ENCODE peak calls at places on chromosomes 13 and 19, in nine cellular contexts. B is A549, L is sigmoid colon, F is esophagus muscularis mucosa, H is transverse colon, P is H1, C is upper lobe of left lung, V is ovary, T is stomach. M is an unnamed sample.

GRCh38 chr19:49151339-49152217 is 3.6 kb downstream of the HRC start:
- DNase-seq in H (peak), B (peak), P (peak), F (no peak), V (peak), T (peak), L (peak), C (peak), M (no peak)

GRCh38 chr13:21232196-21232595 is 55.7 kb downstream of the MRPL57 start:
- DNase-seq in V (peak), T (no peak), C (no peak), L (peak), B (no peak), H (no peak), F (peak), P (no peak), M (peak)

GRCh38 chr13:36552334-36552733 is 120.0 kb downstream of the CCNA1 start:
- DNase-seq in C (no peak), F (no peak), V (no peak), T (no peak), P (no peak), L (no peak), B (no peak), H (no peak), M (no peak)

GRCh38 chr13:111269508-111269907 is 50.9 kb upstream of the TEX29 start:
- DNase-seq in H (no peak), C (peak), V (no peak), F (no peak), B (no peak), T (no peak), L (no peak), P (no peak), M (no peak)

GRCh38 chr19:31943305-31943704 is 402.1 kb upstream of the ZNF507 start:
- DNase-seq in C (no peak), H (no peak), V (no peak), B (no peak), F (peak), L (no peak), P (no peak), T (no peak), M (no peak)

GRCh38 chr13:94400874-94401273 is 78.6 kb downstream of the DCT start:
- DNase-seq in P (no peak), L (no peak), C (no peak), H (no peak), V (no peak), T (no peak), B (no peak), F (no peak), M (no peak)

GRCh38 chr19:33370783-33371182 is 2.7 kb upstream of the CEBPG start:
- DNase-seq in F (no peak), T (no peak), P (no peak), C (no peak), L (no peak), V (no peak), H (no peak), B (no peak), M (no peak)

GRCh38 chr19:3520166-3521103 is 14.3 kb downstream of the FZR1 start:
- DNase-seq in C (peak), B (no peak), L (no peak), P (no peak), V (no peak), H (no peak), T (no peak), F (no peak), M (no peak)

GRCh38 chr13:75250526-75251183 is 231.3 kb downstream of the TBC1D4 start:
- DNase-seq in V (no peak), F (peak), T (no peak), L (no peak), H (no peak), B (no peak), P (no peak), C (no peak), M (no peak)

GRCh38 chr13:111304041-111304544 is 16.3 kb upstream of the TEX29 start:
- DNase-seq in P (no peak), L (no peak), C (no peak), V (no peak), F (no peak), H (peak), T (no peak), B (no peak), M (no peak)

GRCh38 chr13:64075543-64076271 is 2660.1 kb upstream of the PCDH20 start:
- DNase-seq in C (peak), F (no peak), P (no peak), V (no peak), T (peak), L (no peak), H (no peak), B (no peak), M (no peak)

GRCh38 chr19:10419200-10419645 is 1.1 kb upstream of the PDE4A start:
- DNase-seq in B (peak), C (peak), T (no peak), P (no peak), V (no peak), H (no peak), F (no peak), L (no peak), M (no peak)

GRCh38 chr13:54033323-54033861 is 1004.8 kb downstream of the OLFM4 start:
- DNase-seq in H (no peak), V (no peak), F (no peak), C (no peak), T (no peak), L (no peak), B (no peak), P (no peak), M (no peak)

GRCh38 chr13:67014399-67014798 is 215.7 kb downstream of the PCDH9 start:
- DNase-seq in L (no peak), H (no peak), B (no peak), F (no peak), C (no peak), P (no peak), V (no peak), T (no peak), M (no peak)

GRCh38 chr13:97278395-97279078 is 56.4 kb downstream of the MBNL2 start:
- DNase-seq in V (no peak), B (no peak), F (no peak), P (no peak), C (no peak), H (no peak), L (no peak), T (no peak), M (no peak)

GRCh38 chr19:33295621-33296472 is 6.5 kb downstream of the CEBPA start:
- DNase-seq in B (no peak), L (peak), H (no peak), F (no peak), P (no peak), V (no peak), T (no peak), C (no peak), M (no peak)

GRCh38 chr13:51249767-51250741 is 27.9 kb downstream of the FAM124A start:
- DNase-seq in F (peak), V (no peak), L (no peak), T (no peak), P (no peak), B (no peak), H (no peak), C (no peak), M (no peak)

GRCh38 chr13:73325351-73326214 is 266.8 kb downstream of the KLF5 start:
- DNase-seq in B (peak), H (peak), P (no peak), F (no peak), V (no peak), L (no peak), C (no peak), T (no peak), M (no peak)

DNA sequence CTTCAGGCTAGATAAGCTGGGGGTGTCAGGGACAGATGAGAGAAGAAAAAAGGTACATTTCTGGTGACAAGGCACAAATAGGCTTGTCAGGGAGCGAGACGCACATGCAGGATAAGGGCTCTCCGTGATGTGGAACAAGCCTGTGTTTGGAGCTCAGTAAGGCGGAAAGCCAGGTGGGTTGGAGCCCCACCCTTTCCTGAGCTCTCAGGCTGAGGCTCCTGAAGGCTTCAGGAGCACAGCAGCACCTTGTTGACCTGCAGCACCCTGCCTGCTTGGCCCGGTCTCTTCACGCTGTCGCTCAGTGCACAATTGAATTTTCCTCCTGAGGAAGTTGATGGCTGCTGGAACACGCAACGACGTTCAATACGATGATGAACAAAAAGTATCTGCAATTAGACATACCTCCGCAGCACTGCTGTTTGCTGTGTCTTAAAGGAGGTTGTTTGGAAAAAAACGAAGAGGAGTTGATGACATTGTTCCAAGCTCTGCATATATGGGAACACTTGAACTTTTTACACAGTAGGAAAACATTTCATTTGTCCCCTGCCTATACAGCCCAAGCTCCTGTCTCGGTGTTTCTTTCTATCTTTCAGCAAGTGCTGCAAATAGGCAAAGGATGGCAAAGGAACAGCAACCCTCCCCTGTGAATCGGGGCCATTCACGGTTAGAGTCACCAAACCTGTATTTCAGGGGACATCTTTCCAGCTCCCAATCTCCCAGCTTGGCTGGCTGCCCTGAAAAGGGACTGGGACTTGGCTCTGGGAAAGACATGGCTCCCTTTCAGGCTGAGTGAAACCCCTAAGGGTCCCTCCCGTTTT is 29.5 kb downstream of the SERP2 start:
- DNase-seq in C (no peak), F (no peak), L (peak), V (no peak), P (no peak), H (peak), B (no peak), T (peak), M (no peak)
- TF ChIP-seq EP300 in C (no peak), F (no peak), L (no peak), V (no peak), P (no peak), H (no peak), B (no peak), T (no peak), M (no peak)

GRCh38 chr19:36151144-36152051 is 849 bp downstream of the COX7A1 start:
- DNase-seq in T (no peak), C (peak), L (peak), V (peak), B (no peak), P (no peak), F (no peak), H (no peak), M (peak)
- TF ChIP-seq POLR2A in T (no peak), C (no peak), L (no peak), V (no peak), B (no peak), P (no peak), F (peak), H (no peak), M (peak)

DNA sequence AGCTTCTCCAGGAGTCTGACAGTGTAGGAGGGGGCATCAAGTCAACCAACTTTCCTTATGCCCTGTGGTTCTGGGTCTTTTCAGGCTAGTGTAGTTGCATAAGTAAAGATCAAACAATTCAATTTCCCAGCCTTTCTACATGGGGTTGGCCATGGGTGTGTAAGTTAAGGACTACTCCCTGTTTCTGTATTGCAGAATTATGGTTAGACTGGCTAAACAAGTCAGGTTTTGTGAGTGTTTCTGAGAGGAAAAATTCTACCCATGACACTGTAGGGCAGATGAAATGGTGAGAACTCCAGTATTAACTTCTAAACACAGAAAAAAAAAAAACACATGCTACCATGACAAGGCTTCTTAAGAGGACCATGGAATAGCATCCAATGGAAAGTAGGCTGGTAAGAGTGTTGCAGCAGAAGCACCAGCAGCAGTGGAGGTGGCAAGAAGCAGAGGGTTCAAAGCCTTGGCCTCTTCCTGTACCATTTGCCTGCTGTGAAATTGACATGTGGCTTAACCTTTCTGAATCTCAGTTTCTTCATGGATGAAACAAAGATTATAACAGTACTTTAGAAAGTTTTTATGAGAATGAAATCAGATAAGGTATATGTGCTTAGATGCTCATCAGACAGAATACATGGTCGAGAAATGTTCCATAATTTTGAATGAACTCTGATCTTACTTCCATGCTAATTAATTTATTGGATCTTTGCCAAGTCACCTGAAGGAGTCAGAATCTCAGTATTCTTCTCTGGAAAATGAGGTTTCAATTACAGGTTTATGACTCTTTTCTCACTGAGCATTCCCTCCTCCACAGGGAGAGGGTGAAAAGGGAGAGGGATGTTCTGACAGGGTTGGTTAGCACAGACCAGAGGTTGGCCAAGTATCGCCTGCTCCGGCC is 11.4 kb upstream of the SCEL start:
- DNase-seq in B (no peak), C (no peak), L (no peak), V (no peak), T (no peak), F (peak), H (no peak), P (no peak), M (no peak)
- H3K27ac ChIP-seq in B (peak), C (peak), L (no peak), V (no peak), T (no peak), F (no peak), H (no peak), P (no peak), M (no peak)

GRCh38 chr13:38814331-38814730 is 127.5 kb downstream of the FREM2 start:
- DNase-seq in B (no peak), T (peak), V (no peak), L (no peak), P (no peak), C (no peak), H (peak), F (no peak), M (no peak)
- TF ChIP-seq EP300 in B (no peak), T (no peak), V (no peak), L (no peak), P (no peak), C (no peak), H (no peak), F (no peak), M (no peak)

GRCh38 chr19:35139618-35139943 is 957 bp downstream of the FXYD1 start:
- DNase-seq in L (peak), C (no peak), V (no peak), T (no peak), H (no peak), P (no peak), F (no peak), B (no peak), M (no peak)
- TF ChIP-seq POLR2A in L (peak), C (no peak), V (no peak), T (no peak), H (no peak), P (no peak), F (no peak), B (no peak), M (peak)

GRCh38 chr19:14562660-14563589 is 8.9 kb downstream of the NDUFB7 start:
- DNase-seq in C (peak), H (no peak), F (no peak), L (no peak), V (no peak), T (no peak), B (no peak), P (no peak), M (no peak)
- H3K27ac ChIP-seq in C (peak), H (no peak), F (peak), L (peak), V (peak), T (peak), B (no peak), P (peak), M (peak)

GRCh38 chr13:78829821-78830220 is 170.9 kb upstream of the OBI1 start:
- DNase-seq in L (no peak), P (no peak), C (no peak), B (no peak), H (no peak), T (no peak), V (no peak), F (no peak), M (no peak)

GRCh38 chr13:78826936-78827335 is 168.0 kb upstream of the OBI1 start:
- DNase-seq in C (no peak), F (no peak), B (no peak), L (no peak), V (no peak), P (no peak), T (no peak), H (no peak), M (no peak)

GRCh38 chr13:78826312-78826711 is 167.4 kb upstream of the OBI1 start:
- DNase-seq in T (no peak), P (no peak), L (no peak), B (no peak), F (no peak), V (no peak), H (no peak), C (no peak), M (no peak)

GRCh38 chr13:78827471-78827870 is 168.5 kb upstream of the OBI1 start:
- DNase-seq in V (no peak), P (no peak), L (no peak), F (no peak), T (no peak), B (peak), C (no peak), H (no peak), M (no peak)

DNA sequence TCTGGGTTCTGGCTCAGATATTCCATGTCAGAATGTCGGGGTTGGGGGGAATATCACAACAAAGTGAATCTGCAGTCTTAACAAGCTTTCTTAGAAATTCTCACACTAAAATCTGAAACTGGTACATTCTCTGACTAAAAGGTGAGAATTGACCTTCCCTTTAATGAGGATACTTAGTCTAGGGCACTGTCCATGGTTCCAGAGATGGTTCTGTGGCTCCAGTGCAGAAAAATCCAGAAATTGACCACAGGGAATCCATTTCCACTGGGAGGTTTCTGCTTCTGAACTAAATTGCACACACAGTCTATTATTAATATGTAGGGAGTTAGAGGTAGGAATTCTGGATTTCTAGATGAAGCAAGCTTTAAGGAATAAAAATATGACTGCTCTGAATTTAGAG is 171.6 kb upstream of the OBI1 start:
- DNase-seq in V (no peak), L (no peak), H (no peak), B (no peak), C (no peak), T (no peak), F (no peak), P (no peak), M (no peak)
- TF ChIP-seq EP300 in V (no peak), L (no peak), H (no peak), B (no peak), C (no peak), T (no peak), F (no peak), P (no peak), M (no peak)

GRCh38 chr19:1091544-1092175 is 3.5 kb downstream of the POLR2E start:
- DNase-seq in H (no peak), P (no peak), C (peak), T (no peak), V (no peak), B (no peak), L (no peak), F (no peak), M (no peak)

GRCh38 chr19:1089126-1089771 is 5.9 kb downstream of the POLR2E start:
- DNase-seq in P (no peak), V (no peak), F (no peak), C (peak), T (no peak), H (no peak), B (no peak), L (no peak), M (no peak)

GRCh38 chr19:1088419-1089066 is 6.6 kb downstream of the POLR2E start:
- DNase-seq in L (no peak), C (peak), V (no peak), F (no peak), T (peak), H (no peak), B (no peak), P (no peak), M (no peak)

GRCh38 chr19:1090731-1091543 is 4.2 kb downstream of the POLR2E start:
- DNase-seq in H (no peak), C (peak), P (no peak), V (no peak), T (no peak), B (no peak), F (no peak), L (no peak), M (no peak)

GRCh38 chr19:1089891-1090290 is 5.3 kb downstream of the POLR2E start:
- DNase-seq in C (peak), F (no peak), B (no peak), T (no peak), L (no peak), H (no peak), V (no peak), P (no peak), M (no peak)
- TF ChIP-seq POLR2A in C (no peak), F (no peak), B (no peak), T (no peak), L (no peak), H (no peak), V (no peak), P (no peak), M (no peak)